ENCODE peak calls at places on chromosomes 13 and 19, in four cellular contexts. G is neuronal stem cell, N is cardiac muscle cell, K is body of pancreas. H is an unnamed sample.

GRCh38 chr19:46828484-46828883 is 22.2 kb downstream of the AP2S1 start:
- DNase-seq in N (no peak), K (no peak), G (no peak), H (no peak)

GRCh38 chr19:51016798-51017683 is 2.5 kb downstream of the KLK10 start:
- DNase-seq in K (peak), G (peak), N (peak), H (peak)

GRCh38 chr13:102642029-102642428 is 45.2 kb downstream of the TPP2 start:
- DNase-seq in K (no peak), G (no peak), N (no peak), H (no peak)

GRCh38 chr19:9857920-9858746 is 23.0 kb downstream of the PIN1 start:
- DNase-seq in G (no peak), N (no peak), K (no peak), H (no peak)

GRCh38 chr19:33683881-33684549 is 62.3 kb downstream of the CHST8 start:
- DNase-seq in K (peak), N (peak), G (peak), H (peak)

GRCh38 chr13:79560954-79561353 is 80.0 kb downstream of the NDFIP2 start:
- DNase-seq in K (no peak), N (no peak), G (no peak), H (no peak)

GRCh38 chr19:10402441-10403038 is 802 bp downstream of the CDC37 start:
- DNase-seq in K (no peak), N (peak), G (no peak), H (no peak)

GRCh38 chr19:49472936-49473335 is 1.1 kb upstream of the FLT3LG start:
- DNase-seq in G (no peak), N (no peak), K (no peak), H (no peak)

GRCh38 chr13:23180711-23181110 is at the start of gene SGCG:
- DNase-seq in N (no peak), K (no peak), G (no peak), H (no peak)

GRCh38 chr19:49451430-49452181 is at the start of gene PIH1D1:
- DNase-seq in N (peak), G (peak), K (peak), H (peak)

GRCh38 chr19:52397310-52398090 is at the start of gene ZNF528:
- DNase-seq in K (peak), G (peak), N (peak), H (peak)

GRCh38 chr13:99045396-99045795 is 67.5 kb upstream of the DOCK9 start:
- DNase-seq in G (no peak), K (no peak), N (no peak), H (no peak)

GRCh38 chr13:49429061-49429460 is 14.8 kb downstream of the CAB39L start:
- DNase-seq in G (no peak), N (no peak), K (no peak), H (no peak)

GRCh38 chr13:105007166-105007808 is 1528.2 kb downstream of the EFNB2 start:
- DNase-seq in K (no peak), N (no peak), G (no peak), H (no peak)

GRCh38 chr13:105311094-105311493 is 1224.4 kb downstream of the EFNB2 start:
- DNase-seq in N (no peak), G (no peak), K (no peak), H (no peak)

GRCh38 chr19:16366433-16367268 is 42.0 kb downstream of the KLF2 start:
- DNase-seq in N (no peak), K (no peak), G (no peak), H (no peak)

GRCh38 chr19:11335449-11336146 is 3.9 kb downstream of the RAB3D start:
- DNase-seq in K (no peak), G (no peak), N (no peak), H (no peak)

GRCh38 chr19:40962460-40962961 is 28.6 kb upstream of the CYP2B6 start:
- DNase-seq in K (no peak), G (no peak), N (peak), H (no peak)

GRCh38 chr13:112768795-112769411 is 79.1 kb downstream of the ATP11A start:
- DNase-seq in G (no peak), N (no peak), K (no peak), H (no peak)

GRCh38 chr13:60311527-60311926 is 85.5 kb upstream of the TDRD3 start:
- DNase-seq in G (no peak), K (no peak), N (no peak), H (no peak)

GRCh38 chr19:5913739-5914357 is at the start of gene CAPS:
- DNase-seq in N (peak), K (peak), G (no peak), H (no peak)

GRCh38 chr19:41462497-41462896 is 19.5 kb downstream of the ERICH4 start:
- DNase-seq in K (no peak), N (no peak), G (no peak), H (no peak)

GRCh38 chr13:57612568-57612967 is 19.0 kb upstream of the PCDH17 start:
- DNase-seq in K (no peak), N (no peak), G (no peak), H (no peak)

GRCh38 chr19:34131100-34131499 is 41.2 kb upstream of the LSM14A start:
- DNase-seq in G (no peak), N (no peak), K (no peak), H (no peak)

GRCh38 chr13:40377783-40378182 is 288.7 kb downstream of the FOXO1 start:
- DNase-seq in K (no peak), G (no peak), N (peak), H (no peak)

GRCh38 chr19:47124937-47125668 is 5.5 kb upstream of the SAE1 start:
- DNase-seq in K (peak), G (peak), N (peak), H (no peak)

GRCh38 chr19:14398563-14398962 is 17.3 kb downstream of the ADGRE5 start:
- DNase-seq in N (no peak), G (no peak), K (no peak), H (no peak)

GRCh38 chr19:5452594-5453565 is 2.3 kb upstream of the ZNRF4 start:
- DNase-seq in N (peak), G (no peak), K (no peak), H (no peak)

GRCh38 chr19:54297759-54298305 is 15.1 kb downstream of the LILRA5 start:
- DNase-seq in G (no peak), N (no peak), K (no peak), H (no peak)

GRCh38 chr19:45817725-45818301 is 2.7 kb upstream of the RSPH6A start:
- DNase-seq in K (no peak), G (no peak), N (no peak), H (no peak)

GRCh38 chr13:30926781-30927180 is 5.7 kb upstream of the TEX26 start:
- DNase-seq in N (no peak), K (no peak), G (no peak), H (no peak)

GRCh38 chr13:49791214-49791752 is 1.2 kb downstream of the KPNA3 start:
- DNase-seq in K (peak), G (no peak), N (peak), H (no peak)

GRCh38 chr19:2122982-2123381 is 26.3 kb downstream of the IZUMO4 start:
- DNase-seq in G (no peak), K (no peak), N (no peak), H (no peak)

GRCh38 chr13:76600086-76600485 is 286.1 kb downstream of the KCTD12 start:
- DNase-seq in N (peak), G (no peak), K (peak), H (no peak)

GRCh38 chr19:10510301-10510802 is 6.9 kb downstream of the S1PR5 start:
- DNase-seq in N (no peak), K (no peak), G (peak), H (no peak)

GRCh38 chr19:10327793-10328192 is 5.5 kb downstream of the RAVER1 start:
- DNase-seq in K (no peak), G (no peak), N (no peak), H (no peak)

GRCh38 chr13:111047326-111047725 is 67.8 kb upstream of the ARHGEF7 start:
- DNase-seq in K (no peak), G (no peak), N (no peak), H (no peak)

GRCh38 chr13:44237276-44237767 is 136.3 kb upstream of the SERP2 start:
- DNase-seq in K (peak), N (peak), G (no peak), H (no peak)
- H3K4me3 ChIP-seq in K (no peak), N (no peak), G (no peak), H (no peak)

DNA sequence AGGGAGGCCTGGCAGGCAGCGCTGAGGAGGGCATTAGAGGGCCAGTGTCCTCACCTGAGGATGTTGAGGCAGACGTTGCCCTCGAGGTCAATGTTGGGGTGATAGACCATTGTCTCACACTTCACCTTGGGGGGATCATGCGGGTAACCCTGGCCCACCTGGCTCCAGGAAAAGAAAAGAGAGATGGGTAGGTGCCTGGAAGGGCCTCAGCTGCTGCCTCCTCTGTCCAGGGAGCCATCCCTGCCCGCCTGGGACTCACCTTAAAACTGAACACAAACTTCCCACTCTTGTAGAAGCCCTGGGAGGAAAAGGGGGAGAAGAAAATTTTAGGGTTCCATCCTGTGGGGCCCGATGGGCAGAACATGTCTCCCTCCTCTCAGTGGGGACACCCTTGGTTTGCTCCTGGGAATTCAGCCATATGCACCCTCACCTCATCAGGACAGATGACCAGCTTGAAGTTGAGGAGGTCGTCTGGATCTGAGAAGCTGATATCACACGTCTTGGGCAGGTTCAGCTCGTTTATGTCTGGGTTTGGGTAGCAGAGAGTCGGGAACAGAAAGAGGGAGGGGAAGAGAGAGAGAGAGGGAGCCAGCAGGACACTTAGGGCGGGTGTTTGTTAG is 1.7 kb downstream of the UBE2M start:
- DNase-seq in G (no peak), N (no peak), K (no peak), H (no peak)
- H3K27ac ChIP-seq in G (no peak), N (peak), K (no peak), H (no peak)

GRCh38 chr19:17871878-17872250 is at the start of gene SLC5A5:
- DNase-seq in K (no peak), G (no peak), N (no peak), H (no peak)
- H3K4me3 ChIP-seq in K (no peak), G (no peak), N (no peak), H (no peak)

DNA sequence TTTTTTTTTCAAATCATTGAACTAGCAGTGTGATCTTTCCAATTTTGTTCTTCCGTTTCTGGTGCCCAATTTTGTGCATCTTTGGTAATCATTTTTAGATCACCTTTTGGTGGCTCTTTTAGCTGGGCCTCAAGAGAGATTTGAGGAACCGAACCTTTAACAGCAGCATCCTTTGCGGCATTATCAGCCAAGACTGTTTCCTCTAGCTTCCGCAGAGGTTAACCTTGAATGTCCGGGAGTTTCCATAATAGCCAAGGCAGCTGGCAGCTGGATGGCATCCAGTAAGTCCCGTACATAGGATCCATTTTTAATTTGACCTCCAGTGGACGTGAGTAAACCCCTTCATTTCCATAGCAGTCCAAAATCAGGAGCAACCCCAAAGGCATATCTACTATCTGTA is 9.6 kb downstream of the IRGC start:
- DNase-seq in G (no peak), N (peak), K (no peak), H (no peak)
- H3K27ac ChIP-seq in G (no peak), N (no peak), K (no peak), H (no peak)

GRCh38 chr13:32408999-32409313 is 19.0 kb downstream of the N4BP2L1 start:
- DNase-seq in G (no peak), K (no peak), N (no peak), H (no peak)
- H3K4me3 ChIP-seq in G (no peak), K (no peak), N (no peak), H (no peak)

GRCh38 chr19:867301-867793 is 7.9 kb downstream of the CFD start:
- DNase-seq in K (no peak), G (no peak), N (no peak), H (no peak)
- H3K27ac ChIP-seq in K (no peak), G (no peak), N (no peak), H (no peak)

DNA sequence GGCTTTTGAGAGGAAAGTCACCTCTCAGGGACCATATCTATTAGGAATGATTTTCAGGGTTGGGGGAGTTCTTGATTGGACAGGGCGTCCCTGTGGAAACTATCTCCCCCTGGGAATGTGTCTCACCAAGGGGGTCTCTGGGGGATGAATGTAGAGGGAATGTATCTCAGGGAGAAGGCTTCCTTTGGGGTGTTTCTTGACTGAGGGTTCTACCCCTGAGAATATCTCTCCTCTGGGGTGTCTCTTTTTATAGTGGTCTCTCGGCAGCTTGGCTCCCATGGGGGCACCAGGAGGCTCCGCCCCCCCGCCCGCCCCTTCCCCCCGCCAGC is 997 bp downstream of the RTBDN start:
- DNase-seq in G (no peak), N (no peak), K (no peak), H (no peak)
- H3K4me3 ChIP-seq in G (peak), N (peak), K (no peak), H (no peak)

H was measured in iPS DF 6.9.